ENCODE peak calls at places on chromosomes 7 and 10, in four cellular contexts. One of them, this sample, is unnamed.
A peak's percentile ranks its signal among the peaks of the same experiment; 100 is the strongest.

GRCh38 chr10:119750391-119751230 is 24.8 kb downstream of the INPP5F start:
- DNase-seq in prostate gland: peak; percentile 67
- DNase-seq in ovary: peak; percentile 78
- DNase-seq in transverse colon: peak; percentile 68
- DNase-seq in this sample: peak; percentile 81

GRCh38 chr10:11655839-11656238 is 44.4 kb upstream of the USP6NL start:
- DNase-seq in ovary: no peak
- DNase-seq in prostate gland: no peak
- DNase-seq in transverse colon: no peak
- DNase-seq in this sample: no peak

GRCh38 chr10:29691564-29692064 is 56.8 kb upstream of the SVIL start:
- DNase-seq in transverse colon: no peak
- DNase-seq in ovary: no peak
- DNase-seq in prostate gland: no peak
- DNase-seq in this sample: no peak

GRCh38 chr7:84790873-84791272 is 396.0 kb downstream of the SEMA3D start:
- DNase-seq in ovary: no peak
- DNase-seq in prostate gland: no peak
- DNase-seq in transverse colon: no peak
- DNase-seq in this sample: no peak

GRCh38 chr7:51013218-51013786 is 230.6 kb upstream of the GRB10 start:
- DNase-seq in prostate gland: peak; percentile 2
- DNase-seq in transverse colon: no peak
- DNase-seq in ovary: no peak
- DNase-seq in this sample: no peak

GRCh38 chr10:75553550-75553949 is 122.1 kb downstream of the LRMDA start:
- DNase-seq in transverse colon: no peak
- DNase-seq in ovary: no peak
- DNase-seq in prostate gland: no peak
- DNase-seq in this sample: no peak

GRCh38 chr10:1363466-1364121 is 307.4 kb downstream of the WDR37 start:
- DNase-seq in transverse colon: no peak
- DNase-seq in prostate gland: no peak
- DNase-seq in ovary: no peak
- DNase-seq in this sample: no peak

GRCh38 chr7:130966246-130967009 is 232.4 kb upstream of the KLF14 start:
- DNase-seq in prostate gland: no peak
- DNase-seq in ovary: no peak
- DNase-seq in transverse colon: no peak
- DNase-seq in this sample: no peak

GRCh38 chr10:123284022-123284421 is 129.8 kb downstream of the BUB3 start:
- DNase-seq in transverse colon: no peak
- DNase-seq in prostate gland: no peak
- DNase-seq in ovary: no peak
- DNase-seq in this sample: no peak

GRCh38 chr10:77832243-77832642 is 94.3 kb downstream of the DLG5 start:
- DNase-seq in ovary: no peak
- DNase-seq in prostate gland: no peak
- DNase-seq in transverse colon: no peak
- DNase-seq in this sample: no peak

GRCh38 chr7:106166651-106167342 is 54.7 kb upstream of the SYPL1 start:
- DNase-seq in ovary: peak; percentile 67
- DNase-seq in prostate gland: peak; percentile 57
- DNase-seq in transverse colon: peak; percentile 38
- DNase-seq in this sample: peak; percentile 67

GRCh38 chr7:43771567-43771966 is 13.1 kb downstream of the BLVRA start:
- DNase-seq in transverse colon: no peak
- DNase-seq in ovary: no peak
- DNase-seq in prostate gland: no peak
- DNase-seq in this sample: no peak

GRCh38 chr7:140390466-140391190 is 7.7 kb downstream of the SLC37A3 start:
- DNase-seq in ovary: no peak
- DNase-seq in transverse colon: no peak
- DNase-seq in prostate gland: no peak
- DNase-seq in this sample: no peak

GRCh38 chr7:140326116-140326928 is 72.0 kb downstream of the SLC37A3 start:
- DNase-seq in transverse colon: peak; percentile 84
- DNase-seq in ovary: peak; percentile 71
- DNase-seq in prostate gland: peak; percentile 71
- DNase-seq in this sample: peak; percentile 70

GRCh38 chr7:109322833-109323232 is 753.2 kb downstream of the DNAJB9 start:
- DNase-seq in ovary: no peak
- DNase-seq in transverse colon: no peak
- DNase-seq in prostate gland: no peak
- DNase-seq in this sample: no peak

GRCh38 chr7:214410-215212 is 22.2 kb downstream of the FAM20C start:
- DNase-seq in transverse colon: no peak
- DNase-seq in ovary: no peak
- DNase-seq in prostate gland: no peak
- DNase-seq in this sample: no peak

GRCh38 chr7:113199841-113200240 is 81.5 kb upstream of the SMIM30 start:
- DNase-seq in ovary: no peak
- DNase-seq in prostate gland: no peak
- DNase-seq in transverse colon: no peak
- DNase-seq in this sample: peak; percentile 12

GRCh38 chr7:150379590-150380379 is 655 bp downstream of the ZNF775 start:
- DNase-seq in ovary: no peak
- DNase-seq in prostate gland: no peak
- DNase-seq in transverse colon: no peak
- DNase-seq in this sample: no peak

GRCh38 chr10:66941491-66941890 is 15.7 kb downstream of the LRRTM3 start:
- DNase-seq in prostate gland: no peak
- DNase-seq in ovary: peak; percentile 20
- DNase-seq in transverse colon: no peak
- DNase-seq in this sample: no peak

GRCh38 chr7:128022631-128023532 is 8.4 kb downstream of the LRRC4 start:
- DNase-seq in ovary: no peak
- DNase-seq in transverse colon: no peak
- DNase-seq in prostate gland: no peak
- DNase-seq in this sample: no peak

GRCh38 chr7:24741691-24742639 is 15.3 kb downstream of the GSDME start:
- DNase-seq in ovary: peak; percentile 78
- DNase-seq in prostate gland: no peak
- DNase-seq in transverse colon: no peak
- DNase-seq in this sample: no peak

GRCh38 chr7:141483044-141483443 is 68.2 kb upstream of the AGK start:
- DNase-seq in transverse colon: no peak
- DNase-seq in prostate gland: no peak
- DNase-seq in ovary: no peak
- DNase-seq in this sample: no peak

GRCh38 chr7:101362334-101363195 is at the start of gene COL26A1:
- DNase-seq in prostate gland: peak; percentile 38
- DNase-seq in ovary: peak; percentile 36
- DNase-seq in transverse colon: peak; percentile 12
- DNase-seq in this sample: peak; percentile 50

GRCh38 chr10:20489961-20490360 is 407.1 kb downstream of the NEBL start:
- DNase-seq in transverse colon: no peak
- DNase-seq in prostate gland: no peak
- DNase-seq in ovary: no peak
- DNase-seq in this sample: no peak

GRCh38 chr7:100431286-100431735 is 1.7 kb downstream of the MEPCE start:
- DNase-seq in transverse colon: no peak
- DNase-seq in ovary: peak; percentile 45
- DNase-seq in prostate gland: no peak
- DNase-seq in this sample: no peak

GRCh38 chr10:87878664-87879459 is 15.4 kb downstream of the PTEN start:
- DNase-seq in transverse colon: no peak
- DNase-seq in ovary: no peak
- DNase-seq in prostate gland: no peak
- DNase-seq in this sample: no peak

GRCh38 chr10:71647526-71648354 is 71.8 kb downstream of the C10orf105 start:
- DNase-seq in ovary: no peak
- DNase-seq in prostate gland: no peak
- DNase-seq in transverse colon: no peak
- DNase-seq in this sample: no peak

GRCh38 chr10:113665806-113666354 is 2.0 kb upstream of the NRAP start:
- DNase-seq in transverse colon: no peak
- DNase-seq in prostate gland: peak; percentile 66
- DNase-seq in ovary: no peak
- DNase-seq in this sample: no peak

GRCh38 chr7:49260501-49260900 is 336.2 kb downstream of the CDC14C start:
- DNase-seq in prostate gland: no peak
- DNase-seq in ovary: no peak
- DNase-seq in transverse colon: no peak
- DNase-seq in this sample: no peak

DNA sequence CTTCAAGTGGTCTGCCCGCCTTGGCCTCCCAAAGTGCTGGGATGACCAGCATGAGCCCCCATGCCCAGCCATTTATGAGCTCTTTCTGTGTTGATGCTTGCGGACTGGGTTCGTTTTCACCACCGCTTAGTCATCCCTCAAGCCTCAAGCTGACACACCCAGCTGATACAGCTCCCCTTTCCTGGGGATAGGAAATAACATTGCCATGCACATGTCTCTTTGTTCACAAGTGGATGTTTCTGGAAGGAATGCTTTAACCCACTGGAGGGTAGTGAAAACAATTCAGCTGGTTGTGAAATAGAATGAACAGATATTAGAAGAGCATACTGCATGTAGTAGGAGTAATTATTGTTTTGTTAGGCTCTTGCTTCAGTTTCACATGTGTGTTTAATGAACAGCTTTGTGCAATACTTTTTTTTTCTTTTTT is 8.5 kb upstream of the METTL27 start:
- DNase-seq in transverse colon: peak; percentile 56
- DNase-seq in prostate gland: no peak
- DNase-seq in ovary: no peak
- DNase-seq in this sample: no peak
- TF ChIP-seq POLR2A in transverse colon: no peak
- TF ChIP-seq POLR2A in prostate gland: no peak
- TF ChIP-seq POLR2A in ovary: no peak
- TF ChIP-seq POLR2A in this sample: no peak

GRCh38 chr7:76329479-76329878 is 27.0 kb downstream of the HSPB1 start:
- DNase-seq in prostate gland: no peak
- DNase-seq in ovary: no peak
- DNase-seq in transverse colon: no peak
- DNase-seq in this sample: no peak
- H3K27ac ChIP-seq in prostate gland: no peak overlapping the region
- H3K27ac ChIP-seq in ovary: no peak overlapping the region
- H3K27ac ChIP-seq in transverse colon: no peak overlapping the region
- H3K27ac ChIP-seq in this sample: no peak overlapping the region

DNA sequence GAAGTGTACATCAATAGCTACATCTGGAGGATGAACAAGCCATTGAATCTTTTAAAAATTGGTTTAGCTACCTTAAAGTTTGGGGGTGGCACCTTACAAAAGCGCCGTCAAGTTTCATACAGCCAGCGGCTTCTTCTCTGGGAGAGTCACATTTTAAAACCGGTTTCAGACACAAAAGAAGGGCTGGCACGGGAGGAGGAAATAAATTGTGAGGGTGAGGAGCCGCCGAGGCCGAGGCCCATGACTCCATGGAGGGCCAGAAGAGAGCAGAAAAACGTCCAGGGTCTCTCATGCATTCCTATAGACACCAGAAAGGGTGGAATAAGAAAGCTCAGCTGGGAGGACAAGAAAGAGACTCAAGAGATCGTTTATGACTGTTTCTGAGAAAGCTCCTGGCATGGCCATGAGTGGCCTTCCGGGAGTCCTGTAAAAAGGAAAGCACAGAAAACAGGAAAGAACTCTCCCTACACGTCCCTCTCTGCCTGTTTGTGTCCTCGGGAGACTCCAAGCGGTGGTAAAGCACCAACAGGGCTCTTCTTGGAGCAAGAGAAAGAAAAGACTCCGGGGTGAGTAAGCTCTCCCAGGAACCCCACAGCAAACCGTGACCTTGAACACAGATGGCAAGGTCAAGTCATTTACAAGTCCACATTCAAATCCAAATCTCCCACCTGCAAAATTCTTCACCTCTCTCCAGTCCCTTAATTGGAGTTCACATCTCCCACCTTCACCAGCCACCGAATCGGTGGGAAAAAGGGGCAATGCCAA is 1.8 kb downstream of the FRAT2 start:
- DNase-seq in ovary: peak; percentile 68
- DNase-seq in transverse colon: peak; percentile 59
- DNase-seq in prostate gland: peak; percentile 76
- DNase-seq in this sample: peak; percentile 76
- TF ChIP-seq CTCF in ovary: no peak
- TF ChIP-seq CTCF in transverse colon: peak; percentile 4
- TF ChIP-seq CTCF in prostate gland: peak; percentile 47
- TF ChIP-seq CTCF in this sample: peak; percentile 50

GRCh38 chr10:112441520-112441919 is 5.2 kb downstream of the ZDHHC6 start:
- DNase-seq in prostate gland: no peak
- DNase-seq in transverse colon: no peak
- DNase-seq in ovary: no peak
- DNase-seq in this sample: no peak

GRCh38 chr10:112446855-112447691 is at the start of the genes VTI1A and ZDHHC6:
- DNase-seq in transverse colon: peak; percentile 88
- DNase-seq in prostate gland: peak; percentile 71
- DNase-seq in ovary: peak; percentile 83
- DNase-seq in this sample: peak; percentile 85

GRCh38 chr10:112448903-112449302 is 1.9 kb downstream of the VTI1A start:
- DNase-seq in prostate gland: no peak
- DNase-seq in transverse colon: no peak
- DNase-seq in ovary: no peak
- DNase-seq in this sample: no peak

GRCh38 chr10:112442063-112442462 is 4.7 kb downstream of the ZDHHC6 start:
- DNase-seq in transverse colon: no peak
- DNase-seq in prostate gland: no peak
- DNase-seq in ovary: no peak
- DNase-seq in this sample: no peak

DNA sequence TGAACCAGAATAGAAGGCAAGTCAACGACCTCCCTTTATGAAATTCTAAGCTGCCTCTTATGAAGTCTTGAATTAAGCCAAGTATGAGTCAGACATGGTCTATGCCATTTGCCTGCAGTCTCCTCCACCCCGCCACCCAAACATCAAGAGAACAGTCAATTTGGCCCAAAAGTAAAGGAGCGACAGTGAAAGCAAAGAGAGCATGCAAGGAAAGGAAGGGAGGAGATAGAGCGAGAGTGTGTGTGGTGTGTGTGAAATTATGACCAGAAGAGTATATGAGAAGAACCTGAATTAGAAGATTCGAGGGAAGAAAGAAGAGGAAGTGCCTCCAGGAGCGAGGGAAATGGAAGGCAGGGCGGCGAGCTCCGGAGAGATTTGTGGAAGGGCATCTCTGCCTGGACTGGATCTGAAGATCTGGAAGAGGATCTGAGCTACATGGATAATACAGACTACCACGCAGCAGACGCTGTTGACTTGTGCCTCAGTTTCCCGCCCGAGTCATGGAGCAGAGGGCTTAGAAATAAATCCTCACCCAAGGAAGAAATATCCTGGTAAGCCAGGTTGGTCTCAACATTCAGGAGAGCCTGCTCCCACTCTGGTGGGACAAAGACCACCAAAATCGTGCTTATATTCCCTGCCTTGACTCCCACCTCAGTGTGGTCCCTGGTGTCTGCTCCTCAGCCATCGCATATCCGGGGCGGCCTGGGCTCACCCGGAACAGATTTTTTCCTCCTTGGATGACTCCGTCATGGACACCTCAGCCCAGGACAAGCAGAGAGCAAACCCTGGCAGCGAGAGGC is 459 bp downstream of the ZDHHC6 start:
- DNase-seq in transverse colon: peak; percentile 28
- DNase-seq in prostate gland: no peak
- DNase-seq in ovary: no peak
- DNase-seq in this sample: no peak
- TF ChIP-seq POLR2A in transverse colon: no peak
- TF ChIP-seq POLR2A in prostate gland: peak; percentile 42
- TF ChIP-seq POLR2A in ovary: no peak
- TF ChIP-seq POLR2A in this sample: no peak